ENCODE peak calls at places on chromosomes 11 and 22, in seven cellular contexts. One of them, this sample, is unnamed.

GRCh38 chr11:130601764-130602163 is 153.3 kb downstream of the ADAMTS15 start:
- DNase-seq in activated CD8-positive, alpha-beta T cell treated with anti-CD3 and anti-CD28 coated beads for 36 hours: no peak
- DNase-seq in MM.1S: no peak
- DNase-seq in epithelial cell of esophagus: no peak
- DNase-seq in fibroblast of the aortic adventitia: no peak
- DNase-seq in neural progenitor cell: no peak
- DNase-seq in right atrium auricular region: no peak
- DNase-seq in this sample: no peak

GRCh38 chr11:13473013-13473722 is 10.1 kb upstream of the BTBD10 start:
- DNase-seq in fibroblast of the aortic adventitia: no peak
- DNase-seq in activated CD8-positive, alpha-beta T cell treated with anti-CD3 and anti-CD28 coated beads for 36 hours: no peak
- DNase-seq in right atrium auricular region: no peak
- DNase-seq in epithelial cell of esophagus: no peak
- DNase-seq in neural progenitor cell: no peak
- DNase-seq in MM.1S: no peak
- DNase-seq in this sample: no peak

GRCh38 chr11:118108513-118108912 is 21.8 kb upstream of the SMIM35 start:
- DNase-seq in epithelial cell of esophagus: no peak
- DNase-seq in fibroblast of the aortic adventitia: no peak
- DNase-seq in neural progenitor cell: peak
- DNase-seq in activated CD8-positive, alpha-beta T cell treated with anti-CD3 and anti-CD28 coated beads for 36 hours: no peak
- DNase-seq in MM.1S: no peak
- DNase-seq in right atrium auricular region: no peak
- DNase-seq in this sample: no peak

GRCh38 chr11:12674936-12675696 is 895 bp downstream of the TEAD1 start:
- DNase-seq in fibroblast of the aortic adventitia: peak
- DNase-seq in right atrium auricular region: no peak
- DNase-seq in epithelial cell of esophagus: peak
- DNase-seq in activated CD8-positive, alpha-beta T cell treated with anti-CD3 and anti-CD28 coated beads for 36 hours: no peak
- DNase-seq in neural progenitor cell: peak
- DNase-seq in MM.1S: peak
- DNase-seq in this sample: no peak

GRCh38 chr22:27476729-27477128 is 324.8 kb downstream of the MN1 start:
- DNase-seq in fibroblast of the aortic adventitia: peak
- DNase-seq in activated CD8-positive, alpha-beta T cell treated with anti-CD3 and anti-CD28 coated beads for 36 hours: no peak
- DNase-seq in neural progenitor cell: no peak
- DNase-seq in epithelial cell of esophagus: peak
- DNase-seq in MM.1S: no peak
- DNase-seq in right atrium auricular region: no peak
- DNase-seq in this sample: no peak

GRCh38 chr11:72239296-72239848 is 4.6 kb downstream of the PHOX2A start:
- DNase-seq in MM.1S: no peak
- DNase-seq in right atrium auricular region: no peak
- DNase-seq in activated CD8-positive, alpha-beta T cell treated with anti-CD3 and anti-CD28 coated beads for 36 hours: peak
- DNase-seq in neural progenitor cell: peak
- DNase-seq in epithelial cell of esophagus: peak
- DNase-seq in fibroblast of the aortic adventitia: peak
- DNase-seq in this sample: peak

GRCh38 chr11:125517116-125517804 is 21.2 kb upstream of the FEZ1 start:
- DNase-seq in MM.1S: peak
- DNase-seq in fibroblast of the aortic adventitia: peak
- DNase-seq in epithelial cell of esophagus: no peak
- DNase-seq in activated CD8-positive, alpha-beta T cell treated with anti-CD3 and anti-CD28 coated beads for 36 hours: no peak
- DNase-seq in right atrium auricular region: no peak
- DNase-seq in neural progenitor cell: peak
- DNase-seq in this sample: no peak

GRCh38 chr11:129694538-129694937 is 121.1 kb upstream of the TMEM45B start:
- DNase-seq in activated CD8-positive, alpha-beta T cell treated with anti-CD3 and anti-CD28 coated beads for 36 hours: peak
- DNase-seq in neural progenitor cell: no peak
- DNase-seq in epithelial cell of esophagus: no peak
- DNase-seq in MM.1S: no peak
- DNase-seq in right atrium auricular region: no peak
- DNase-seq in fibroblast of the aortic adventitia: no peak
- DNase-seq in this sample: peak

GRCh38 chr11:26134481-26135355 is 197.2 kb upstream of the ANO3 start:
- DNase-seq in right atrium auricular region: no peak
- DNase-seq in neural progenitor cell: peak
- DNase-seq in epithelial cell of esophagus: peak
- DNase-seq in fibroblast of the aortic adventitia: peak
- DNase-seq in activated CD8-positive, alpha-beta T cell treated with anti-CD3 and anti-CD28 coated beads for 36 hours: no peak
- DNase-seq in MM.1S: peak
- DNase-seq in this sample: no peak

GRCh38 chr22:22942511-22943329 is 55.1 kb downstream of the IGLL5 start:
- DNase-seq in neural progenitor cell: peak
- DNase-seq in MM.1S: peak
- DNase-seq in activated CD8-positive, alpha-beta T cell treated with anti-CD3 and anti-CD28 coated beads for 36 hours: peak
- DNase-seq in fibroblast of the aortic adventitia: peak
- DNase-seq in epithelial cell of esophagus: peak
- DNase-seq in right atrium auricular region: peak
- DNase-seq in this sample: peak

GRCh38 chr11:16412525-16413194 is 56.3 kb upstream of the SOX6 start:
- DNase-seq in right atrium auricular region: no peak
- DNase-seq in epithelial cell of esophagus: no peak
- DNase-seq in activated CD8-positive, alpha-beta T cell treated with anti-CD3 and anti-CD28 coated beads for 36 hours: no peak
- DNase-seq in fibroblast of the aortic adventitia: no peak
- DNase-seq in MM.1S: peak
- DNase-seq in neural progenitor cell: no peak
- DNase-seq in this sample: peak

GRCh38 chr11:2314525-2315394 is 12.9 kb downstream of the TSPAN32 start:
- DNase-seq in fibroblast of the aortic adventitia: peak
- DNase-seq in MM.1S: no peak
- DNase-seq in right atrium auricular region: peak
- DNase-seq in activated CD8-positive, alpha-beta T cell treated with anti-CD3 and anti-CD28 coated beads for 36 hours: no peak
- DNase-seq in neural progenitor cell: no peak
- DNase-seq in epithelial cell of esophagus: no peak
- DNase-seq in this sample: no peak

GRCh38 chr11:14414470-14415461 is 55.8 kb upstream of the RRAS2 start:
- DNase-seq in activated CD8-positive, alpha-beta T cell treated with anti-CD3 and anti-CD28 coated beads for 36 hours: peak
- DNase-seq in right atrium auricular region: no peak
- DNase-seq in epithelial cell of esophagus: no peak
- DNase-seq in fibroblast of the aortic adventitia: no peak
- DNase-seq in MM.1S: no peak
- DNase-seq in neural progenitor cell: no peak
- DNase-seq in this sample: peak

GRCh38 chr22:49812838-49813237 is 14.8 kb downstream of the BRD1 start:
- DNase-seq in neural progenitor cell: no peak
- DNase-seq in right atrium auricular region: no peak
- DNase-seq in fibroblast of the aortic adventitia: peak
- DNase-seq in epithelial cell of esophagus: no peak
- DNase-seq in MM.1S: no peak
- DNase-seq in activated CD8-positive, alpha-beta T cell treated with anti-CD3 and anti-CD28 coated beads for 36 hours: no peak
- DNase-seq in this sample: no peak

GRCh38 chr11:101618691-101619090 is 34.9 kb upstream of the TRPC6 start:
- DNase-seq in fibroblast of the aortic adventitia: no peak
- DNase-seq in MM.1S: no peak
- DNase-seq in activated CD8-positive, alpha-beta T cell treated with anti-CD3 and anti-CD28 coated beads for 36 hours: no peak
- DNase-seq in neural progenitor cell: no peak
- DNase-seq in epithelial cell of esophagus: peak
- DNase-seq in right atrium auricular region: no peak
- DNase-seq in this sample: no peak

GRCh38 chr11:76629853-76630599 is 40.5 kb downstream of the LRRC32 start:
- DNase-seq in fibroblast of the aortic adventitia: peak
- DNase-seq in right atrium auricular region: peak
- DNase-seq in epithelial cell of esophagus: no peak
- DNase-seq in MM.1S: no peak
- DNase-seq in activated CD8-positive, alpha-beta T cell treated with anti-CD3 and anti-CD28 coated beads for 36 hours: peak
- DNase-seq in neural progenitor cell: no peak
- DNase-seq in this sample: no peak

GRCh38 chr22:27381552-27381951 is 420.0 kb downstream of the MN1 start:
- DNase-seq in fibroblast of the aortic adventitia: no peak
- DNase-seq in epithelial cell of esophagus: no peak
- DNase-seq in MM.1S: no peak
- DNase-seq in right atrium auricular region: peak
- DNase-seq in activated CD8-positive, alpha-beta T cell treated with anti-CD3 and anti-CD28 coated beads for 36 hours: no peak
- DNase-seq in neural progenitor cell: no peak
- DNase-seq in this sample: no peak

GRCh38 chr22:21937821-21938070 is 14.9 kb downstream of the PPM1F start:
- DNase-seq in right atrium auricular region: peak
- DNase-seq in fibroblast of the aortic adventitia: peak
- DNase-seq in neural progenitor cell: no peak
- DNase-seq in epithelial cell of esophagus: peak
- DNase-seq in MM.1S: no peak
- DNase-seq in activated CD8-positive, alpha-beta T cell treated with anti-CD3 and anti-CD28 coated beads for 36 hours: no peak
- DNase-seq in this sample: no peak

GRCh38 chr11:112346586-112346985 is 85.9 kb upstream of the PLET1 start:
- DNase-seq in MM.1S: no peak
- DNase-seq in epithelial cell of esophagus: no peak
- DNase-seq in fibroblast of the aortic adventitia: no peak
- DNase-seq in activated CD8-positive, alpha-beta T cell treated with anti-CD3 and anti-CD28 coated beads for 36 hours: no peak
- DNase-seq in neural progenitor cell: no peak
- DNase-seq in right atrium auricular region: no peak
- DNase-seq in this sample: no peak

GRCh38 chr11:112345166-112345565 is 84.5 kb upstream of the PLET1 start:
- DNase-seq in activated CD8-positive, alpha-beta T cell treated with anti-CD3 and anti-CD28 coated beads for 36 hours: no peak
- DNase-seq in neural progenitor cell: no peak
- DNase-seq in epithelial cell of esophagus: no peak
- DNase-seq in right atrium auricular region: no peak
- DNase-seq in fibroblast of the aortic adventitia: no peak
- DNase-seq in MM.1S: no peak
- DNase-seq in this sample: no peak

GRCh38 chr11:112343368-112344039 is 82.8 kb upstream of the PLET1 start:
- DNase-seq in epithelial cell of esophagus: peak
- DNase-seq in neural progenitor cell: no peak
- DNase-seq in fibroblast of the aortic adventitia: peak
- DNase-seq in MM.1S: no peak
- DNase-seq in activated CD8-positive, alpha-beta T cell treated with anti-CD3 and anti-CD28 coated beads for 36 hours: no peak
- DNase-seq in right atrium auricular region: no peak
- DNase-seq in this sample: no peak

GRCh38 chr11:112344040-112344413 is 83.4 kb upstream of the PLET1 start:
- DNase-seq in neural progenitor cell: no peak
- DNase-seq in MM.1S: no peak
- DNase-seq in right atrium auricular region: no peak
- DNase-seq in activated CD8-positive, alpha-beta T cell treated with anti-CD3 and anti-CD28 coated beads for 36 hours: no peak
- DNase-seq in fibroblast of the aortic adventitia: no peak
- DNase-seq in epithelial cell of esophagus: no peak
- DNase-seq in this sample: no peak

GRCh38 chr11:112345708-112346107 is 85.0 kb upstream of the PLET1 start:
- DNase-seq in right atrium auricular region: no peak
- DNase-seq in neural progenitor cell: peak
- DNase-seq in activated CD8-positive, alpha-beta T cell treated with anti-CD3 and anti-CD28 coated beads for 36 hours: no peak
- DNase-seq in MM.1S: no peak
- DNase-seq in fibroblast of the aortic adventitia: no peak
- DNase-seq in epithelial cell of esophagus: no peak
- DNase-seq in this sample: no peak
- TF ChIP-seq CTCF in right atrium auricular region: no peak
- TF ChIP-seq CTCF in neural progenitor cell: peak
- TF ChIP-seq CTCF in activated CD8-positive, alpha-beta T cell treated with anti-CD3 and anti-CD28 coated beads for 36 hours: no peak
- TF ChIP-seq CTCF in MM.1S: no peak
- TF ChIP-seq CTCF in fibroblast of the aortic adventitia: no peak
- TF ChIP-seq CTCF in epithelial cell of esophagus: peak
- TF ChIP-seq CTCF in this sample: no peak

DNA sequence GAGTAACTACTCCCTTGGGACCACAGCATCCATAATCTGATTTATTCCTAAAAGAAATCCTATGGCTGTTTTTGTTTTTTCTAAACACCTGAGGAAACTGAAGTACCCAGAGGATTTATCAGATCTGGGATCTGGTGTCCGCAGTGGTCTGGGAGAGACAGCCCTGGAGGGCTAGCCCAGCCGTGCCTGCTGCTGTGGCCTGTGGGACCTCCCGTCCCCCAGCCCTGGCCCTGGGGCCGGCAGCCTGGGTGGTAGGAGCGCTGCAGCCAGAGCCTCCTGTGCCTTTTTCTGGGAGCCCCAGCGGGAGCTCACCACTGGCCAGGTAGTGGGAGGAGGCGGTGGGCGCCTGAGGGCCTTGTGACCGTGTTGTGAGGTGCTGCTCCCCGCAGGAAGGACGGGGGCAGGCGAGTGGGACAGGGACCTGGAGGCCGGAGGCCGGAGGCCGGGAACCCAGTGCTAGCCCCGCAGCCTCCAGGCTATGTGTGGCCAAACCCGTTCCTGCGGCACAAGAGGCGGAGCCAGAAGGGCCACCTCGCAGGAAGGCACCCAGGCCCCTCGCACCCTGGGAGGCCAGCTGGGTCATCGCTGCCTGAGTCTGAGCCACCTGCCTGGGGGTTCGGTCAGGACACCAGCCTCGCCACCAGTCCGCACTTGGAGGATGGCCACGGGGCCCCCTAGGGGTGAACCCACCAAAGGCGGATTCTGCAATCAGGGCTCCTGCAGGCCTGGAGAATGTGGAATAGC is 18.2 kb upstream of the C11orf96 start:
- DNase-seq in MM.1S: no peak
- DNase-seq in fibroblast of the aortic adventitia: no peak
- DNase-seq in right atrium auricular region: no peak
- DNase-seq in epithelial cell of esophagus: no peak
- DNase-seq in neural progenitor cell: no peak
- DNase-seq in activated CD8-positive, alpha-beta T cell treated with anti-CD3 and anti-CD28 coated beads for 36 hours: no peak
- DNase-seq in this sample: no peak
- TF ChIP-seq CTCF in MM.1S: no peak
- TF ChIP-seq CTCF in fibroblast of the aortic adventitia: no peak
- TF ChIP-seq CTCF in right atrium auricular region: no peak
- TF ChIP-seq CTCF in epithelial cell of esophagus: no peak
- TF ChIP-seq CTCF in neural progenitor cell: peak
- TF ChIP-seq CTCF in activated CD8-positive, alpha-beta T cell treated with anti-CD3 and anti-CD28 coated beads for 36 hours: no peak
- TF ChIP-seq CTCF in this sample: no peak

GRCh38 chr11:62792193-62792575 is 378 bp upstream of the TMEM223 start:
- DNase-seq in activated CD8-positive, alpha-beta T cell treated with anti-CD3 and anti-CD28 coated beads for 36 hours: peak
- DNase-seq in neural progenitor cell: peak
- DNase-seq in MM.1S: no peak
- DNase-seq in epithelial cell of esophagus: no peak
- DNase-seq in right atrium auricular region: no peak
- DNase-seq in fibroblast of the aortic adventitia: no peak
- DNase-seq in this sample: no peak
- TF ChIP-seq CTCF in activated CD8-positive, alpha-beta T cell treated with anti-CD3 and anti-CD28 coated beads for 36 hours: no peak
- TF ChIP-seq CTCF in neural progenitor cell: no peak
- TF ChIP-seq CTCF in MM.1S: no peak
- TF ChIP-seq CTCF in epithelial cell of esophagus: no peak
- TF ChIP-seq CTCF in right atrium auricular region: no peak
- TF ChIP-seq CTCF in fibroblast of the aortic adventitia: no peak
- TF ChIP-seq CTCF in this sample: no peak

DNA sequence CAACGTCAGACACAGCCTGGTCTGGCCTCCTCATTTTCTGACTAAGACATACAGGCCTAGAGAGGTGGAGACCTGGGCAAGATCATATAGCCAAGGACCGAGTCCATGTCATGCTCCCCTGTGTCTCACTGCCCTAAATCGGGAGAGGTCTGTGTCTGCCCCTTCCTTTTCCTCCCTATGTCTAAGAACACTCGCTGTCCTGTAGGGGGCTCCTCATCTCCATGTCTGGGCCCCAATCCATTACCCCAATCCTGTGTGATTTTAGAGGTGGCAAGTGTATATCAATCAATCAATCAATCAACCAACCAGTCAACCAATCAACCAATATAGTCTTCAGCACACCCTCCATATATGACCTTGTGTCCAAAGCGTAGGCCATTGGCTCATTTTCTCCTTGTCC is 125.7 kb downstream of the KIRREL3 start:
- DNase-seq in activated CD8-positive, alpha-beta T cell treated with anti-CD3 and anti-CD28 coated beads for 36 hours: no peak
- DNase-seq in fibroblast of the aortic adventitia: no peak
- DNase-seq in MM.1S: no peak
- DNase-seq in epithelial cell of esophagus: no peak
- DNase-seq in right atrium auricular region: no peak
- DNase-seq in neural progenitor cell: peak
- DNase-seq in this sample: no peak
- TF ChIP-seq CTCF in activated CD8-positive, alpha-beta T cell treated with anti-CD3 and anti-CD28 coated beads for 36 hours: no peak
- TF ChIP-seq CTCF in fibroblast of the aortic adventitia: no peak
- TF ChIP-seq CTCF in MM.1S: no peak
- TF ChIP-seq CTCF in epithelial cell of esophagus: no peak
- TF ChIP-seq CTCF in right atrium auricular region: no peak
- TF ChIP-seq CTCF in neural progenitor cell: peak
- TF ChIP-seq CTCF in this sample: peak